ENCODE peak calls at places on chromosomes 7 and 10, in five cellular contexts. One of them, this sample, is unnamed. For H3K36me3, the result is how much of the 10 kb centered on the place peaks cover.

GRCh38 chr10:16742165-16742960 is 74.9 kb downstream of the RSU1 start:
- DNase-seq in uterus: no peak
- DNase-seq in HCT116: no peak
- DNase-seq in mesendoderm: no peak
- DNase-seq in CD8-positive, alpha-beta T cell: no peak
- DNase-seq in this sample: no peak

GRCh38 chr10:42952931-42953683 is 123.8 kb upstream of the RET start:
- DNase-seq in HCT116: no peak
- DNase-seq in mesendoderm: no peak
- DNase-seq in CD8-positive, alpha-beta T cell: peak
- DNase-seq in uterus: peak
- DNase-seq in this sample: no peak

GRCh38 chr7:2812119-2812487 is 32.0 kb downstream of the GNA12 start:
- DNase-seq in CD8-positive, alpha-beta T cell: no peak
- DNase-seq in HCT116: no peak
- DNase-seq in uterus: no peak
- DNase-seq in mesendoderm: no peak
- DNase-seq in this sample: no peak

GRCh38 chr10:1625079-1625478 is 112.2 kb downstream of the ADARB2 start:
- DNase-seq in CD8-positive, alpha-beta T cell: no peak
- DNase-seq in mesendoderm: no peak
- DNase-seq in HCT116: no peak
- DNase-seq in uterus: no peak
- DNase-seq in this sample: no peak

GRCh38 chr7:23276947-23277346 is 22.2 kb upstream of the MALSU1 start:
- DNase-seq in uterus: no peak
- DNase-seq in CD8-positive, alpha-beta T cell: no peak
- DNase-seq in mesendoderm: no peak
- DNase-seq in HCT116: no peak
- DNase-seq in this sample: no peak

GRCh38 chr10:127987467-127988380 is 80.8 kb downstream of the PTPRE start:
- DNase-seq in mesendoderm: no peak
- DNase-seq in CD8-positive, alpha-beta T cell: no peak
- DNase-seq in HCT116: no peak
- DNase-seq in uterus: no peak
- DNase-seq in this sample: no peak

GRCh38 chr10:59865101-59865500 is 41.3 kb downstream of the CCDC6 start:
- DNase-seq in CD8-positive, alpha-beta T cell: no peak
- DNase-seq in uterus: peak
- DNase-seq in mesendoderm: peak
- DNase-seq in HCT116: peak
- DNase-seq in this sample: no peak

GRCh38 chr7:148623586-148624282 is 33.2 kb downstream of the C7orf33 start:
- DNase-seq in HCT116: no peak
- DNase-seq in CD8-positive, alpha-beta T cell: peak
- DNase-seq in uterus: no peak
- DNase-seq in mesendoderm: no peak
- DNase-seq in this sample: peak

GRCh38 chr10:28633750-28634149 is 43.6 kb upstream of the BAMBI start:
- DNase-seq in HCT116: no peak
- DNase-seq in CD8-positive, alpha-beta T cell: no peak
- DNase-seq in mesendoderm: peak
- DNase-seq in uterus: no peak
- DNase-seq in this sample: no peak

DNA sequence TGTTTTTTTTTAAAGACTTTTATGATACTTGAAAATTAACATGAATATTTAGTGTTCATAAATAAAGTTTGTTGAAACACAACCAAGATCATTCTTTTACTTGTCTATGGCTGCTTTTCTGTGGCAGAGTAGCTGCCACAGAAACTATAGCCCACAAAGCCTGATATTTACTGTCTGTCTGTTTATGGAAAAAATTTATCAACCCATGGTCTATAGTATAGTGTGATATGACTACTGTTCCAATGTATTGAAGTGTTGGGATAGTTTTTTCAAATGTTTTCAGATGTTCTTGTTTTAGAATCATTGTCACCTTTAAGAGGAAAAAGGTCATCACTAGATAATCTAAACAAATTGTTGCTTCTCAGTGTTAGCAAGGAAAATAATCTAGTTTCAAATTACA is 10.8 kb downstream of the TFAM start:
- DNase-seq in CD8-positive, alpha-beta T cell: no peak
- DNase-seq in HCT116: no peak
- DNase-seq in uterus: no peak
- DNase-seq in mesendoderm: no peak
- DNase-seq in this sample: no peak
- H3K36me3 ChIP-seq in CD8-positive, alpha-beta T cell: under half
- H3K36me3 ChIP-seq in HCT116: under half
- H3K36me3 ChIP-seq in uterus: under half
- H3K36me3 ChIP-seq in mesendoderm: under half
- H3K36me3 ChIP-seq in this sample: under half

GRCh38 chr10:100896876-100897461 is 15.8 kb upstream of the SLF2 start:
- DNase-seq in HCT116: no peak
- DNase-seq in mesendoderm: no peak
- DNase-seq in uterus: no peak
- DNase-seq in CD8-positive, alpha-beta T cell: peak
- DNase-seq in this sample: peak

GRCh38 chr10:100895896-100896295 is 16.9 kb upstream of the SLF2 start:
- DNase-seq in HCT116: no peak
- DNase-seq in mesendoderm: no peak
- DNase-seq in CD8-positive, alpha-beta T cell: no peak
- DNase-seq in uterus: no peak
- DNase-seq in this sample: peak

GRCh38 chr10:100894033-100894432 is 18.7 kb upstream of the SLF2 start:
- DNase-seq in HCT116: peak
- DNase-seq in mesendoderm: no peak
- DNase-seq in uterus: no peak
- DNase-seq in CD8-positive, alpha-beta T cell: peak
- DNase-seq in this sample: no peak

GRCh38 chr10:100895346-100895745 is 17.4 kb upstream of the SLF2 start:
- DNase-seq in HCT116: no peak
- DNase-seq in uterus: no peak
- DNase-seq in CD8-positive, alpha-beta T cell: no peak
- DNase-seq in mesendoderm: no peak
- DNase-seq in this sample: no peak

GRCh38 chr10:100894589-100895294 is 18.0 kb upstream of the SLF2 start:
- DNase-seq in uterus: no peak
- DNase-seq in HCT116: no peak
- DNase-seq in CD8-positive, alpha-beta T cell: peak
- DNase-seq in mesendoderm: no peak
- DNase-seq in this sample: no peak
- H3K36me3 ChIP-seq in uterus: under half
- H3K36me3 ChIP-seq in HCT116: under half
- H3K36me3 ChIP-seq in CD8-positive, alpha-beta T cell: under half
- H3K36me3 ChIP-seq in mesendoderm: under half
- H3K36me3 ChIP-seq in this sample: under half

GRCh38 chr10:84286695-84287094 is 41.7 kb upstream of the CCSER2 start:
- DNase-seq in HCT116: no peak
- DNase-seq in CD8-positive, alpha-beta T cell: no peak
- DNase-seq in mesendoderm: no peak
- DNase-seq in uterus: no peak
- DNase-seq in this sample: no peak
- H3K36me3 ChIP-seq in HCT116: under half
- H3K36me3 ChIP-seq in CD8-positive, alpha-beta T cell: under half
- H3K36me3 ChIP-seq in mesendoderm: under half
- H3K36me3 ChIP-seq in uterus: under half
- H3K36me3 ChIP-seq in this sample: under half

DNA sequence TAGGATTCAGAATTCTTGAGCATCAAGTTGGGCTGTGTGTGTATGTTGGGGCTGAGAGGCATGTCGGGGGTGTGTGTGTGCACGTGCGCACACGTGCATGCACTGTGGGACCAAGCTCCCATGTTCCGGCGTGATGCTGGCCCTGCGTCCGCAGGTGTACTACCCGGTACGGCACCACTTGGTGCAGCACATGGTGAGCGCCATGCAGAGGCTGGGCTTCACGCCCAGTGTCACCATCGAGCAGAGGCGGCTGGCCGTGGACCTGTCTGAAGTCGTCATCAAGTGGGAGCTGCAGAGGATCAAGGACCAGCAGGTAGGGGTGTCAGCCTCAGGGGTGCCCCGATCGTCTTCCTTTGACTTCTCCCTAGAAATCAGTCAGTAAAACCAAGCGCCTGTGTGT is 77.7 kb downstream of the TRRAP start:
- DNase-seq in mesendoderm: no peak
- DNase-seq in HCT116: no peak
- DNase-seq in CD8-positive, alpha-beta T cell: no peak
- DNase-seq in uterus: no peak
- DNase-seq in this sample: no peak
- H3K36me3 ChIP-seq in mesendoderm: under half
- H3K36me3 ChIP-seq in HCT116: under half
- H3K36me3 ChIP-seq in CD8-positive, alpha-beta T cell: half or more
- H3K36me3 ChIP-seq in uterus: under half
- H3K36me3 ChIP-seq in this sample: half or more

GRCh38 chr10:77993612-77994011 is 35.7 kb downstream of the POLR3A start:
- DNase-seq in HCT116: no peak
- DNase-seq in CD8-positive, alpha-beta T cell: no peak
- DNase-seq in uterus: no peak
- DNase-seq in mesendoderm: no peak
- DNase-seq in this sample: peak
- H3K36me3 ChIP-seq in HCT116: under half
- H3K36me3 ChIP-seq in CD8-positive, alpha-beta T cell: under half
- H3K36me3 ChIP-seq in uterus: under half
- H3K36me3 ChIP-seq in mesendoderm: under half
- H3K36me3 ChIP-seq in this sample: half or more

DNA sequence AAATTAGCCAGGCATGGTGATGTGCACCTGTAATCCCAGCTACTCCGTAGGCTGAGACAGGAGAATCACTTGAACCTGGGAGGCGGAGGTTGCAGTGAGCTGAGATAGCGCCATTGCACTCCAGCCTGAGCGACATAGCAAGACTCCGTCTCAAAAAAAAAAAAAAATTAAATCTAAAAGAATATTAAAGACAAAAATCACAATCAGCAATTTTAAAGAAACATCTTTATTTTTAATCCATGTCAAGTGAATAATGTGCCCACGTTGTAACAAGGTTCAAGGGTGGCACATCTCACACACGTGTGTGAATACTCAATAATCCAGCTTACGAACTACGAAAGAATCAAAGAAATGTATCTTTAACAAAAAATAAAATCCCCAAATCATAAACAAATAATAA is 23.0 kb downstream of the SLC37A3 start:
- DNase-seq in uterus: no peak
- DNase-seq in mesendoderm: no peak
- DNase-seq in CD8-positive, alpha-beta T cell: no peak
- DNase-seq in HCT116: no peak
- DNase-seq in this sample: no peak
- H3K36me3 ChIP-seq in uterus: under half
- H3K36me3 ChIP-seq in mesendoderm: under half
- H3K36me3 ChIP-seq in CD8-positive, alpha-beta T cell: under half
- H3K36me3 ChIP-seq in HCT116: under half
- H3K36me3 ChIP-seq in this sample: under half

This sample was measured in SJCRH30.